ENCODE peak calls at places on chromosomes 5 and 9, in ten cellular contexts. One of them, this sample, is unnamed.

GRCh38 chr9:99436636-99437035 is 214.6 kb downstream of the SEC61B start:
- DNase-seq in T-cell: no peak
- DNase-seq in hypothalamus: no peak
- DNase-seq in NCI-H2107: no peak
- DNase-seq in activated CD4-positive, alpha-beta T cell treated with anti-CD3 and anti-CD28 coated beads for 24 hours: no peak
- DNase-seq in AG08396: no peak
- DNase-seq in AG04450: no peak
- DNase-seq in cardiac fibroblast: no peak
- DNase-seq in HT1080: no peak
- DNase-seq in iris pigment epithelial cell: no peak
- DNase-seq in this sample: no peak

GRCh38 chr5:616342-617039 is 4.4 kb downstream of the CEP72 start:
- DNase-seq in T-cell: no peak
- DNase-seq in AG04450: no peak
- DNase-seq in AG08396: no peak
- DNase-seq in activated CD4-positive, alpha-beta T cell treated with anti-CD3 and anti-CD28 coated beads for 24 hours: no peak
- DNase-seq in cardiac fibroblast: peak; percentile 3
- DNase-seq in hypothalamus: no peak
- DNase-seq in HT1080: peak; percentile 24
- DNase-seq in NCI-H2107: no peak
- DNase-seq in iris pigment epithelial cell: peak; percentile 37
- DNase-seq in this sample: no peak

GRCh38 chr5:16913840-16914435 is 22.1 kb downstream of the MYO10 start:
- DNase-seq in hypothalamus: no peak
- DNase-seq in cardiac fibroblast: no peak
- DNase-seq in iris pigment epithelial cell: no peak
- DNase-seq in HT1080: no peak
- DNase-seq in NCI-H2107: no peak
- DNase-seq in AG04450: no peak
- DNase-seq in AG08396: no peak
- DNase-seq in T-cell: no peak
- DNase-seq in activated CD4-positive, alpha-beta T cell treated with anti-CD3 and anti-CD28 coated beads for 24 hours: no peak
- DNase-seq in this sample: no peak

GRCh38 chr5:9507974-9508373 is 37.9 kb downstream of the SEMA5A start:
- DNase-seq in NCI-H2107: no peak
- DNase-seq in cardiac fibroblast: peak; percentile 83
- DNase-seq in HT1080: peak; percentile 62
- DNase-seq in T-cell: no peak
- DNase-seq in hypothalamus: no peak
- DNase-seq in iris pigment epithelial cell: peak; percentile 87
- DNase-seq in AG04450: peak; percentile 44
- DNase-seq in AG08396: peak; percentile 56
- DNase-seq in activated CD4-positive, alpha-beta T cell treated with anti-CD3 and anti-CD28 coated beads for 24 hours: no peak
- DNase-seq in this sample: no peak

GRCh38 chr9:806285-807156 is 35.0 kb upstream of the DMRT1 start:
- DNase-seq in NCI-H2107: no peak
- DNase-seq in iris pigment epithelial cell: peak; percentile 40
- DNase-seq in hypothalamus: no peak
- DNase-seq in HT1080: peak; percentile 15
- DNase-seq in AG04450: peak; percentile 29
- DNase-seq in cardiac fibroblast: peak; percentile 61
- DNase-seq in AG08396: peak; percentile 69
- DNase-seq in T-cell: no peak
- DNase-seq in activated CD4-positive, alpha-beta T cell treated with anti-CD3 and anti-CD28 coated beads for 24 hours: no peak
- DNase-seq in this sample: no peak

GRCh38 chr9:87337335-87338074 is 160.2 kb upstream of the DAPK1 start:
- DNase-seq in HT1080: no peak
- DNase-seq in cardiac fibroblast: peak; percentile 59
- DNase-seq in AG08396: no peak
- DNase-seq in activated CD4-positive, alpha-beta T cell treated with anti-CD3 and anti-CD28 coated beads for 24 hours: no peak
- DNase-seq in AG04450: no peak
- DNase-seq in iris pigment epithelial cell: peak; percentile 65
- DNase-seq in T-cell: no peak
- DNase-seq in hypothalamus: peak; percentile 30
- DNase-seq in NCI-H2107: no peak
- DNase-seq in this sample: peak; percentile 16

GRCh38 chr9:38024036-38024681 is 44.9 kb downstream of the SHB start:
- DNase-seq in hypothalamus: peak; percentile 26
- DNase-seq in AG08396: peak; percentile 54
- DNase-seq in HT1080: no peak
- DNase-seq in cardiac fibroblast: peak; percentile 72
- DNase-seq in NCI-H2107: no peak
- DNase-seq in AG04450: peak; percentile 76
- DNase-seq in T-cell: no peak
- DNase-seq in activated CD4-positive, alpha-beta T cell treated with anti-CD3 and anti-CD28 coated beads for 24 hours: no peak
- DNase-seq in iris pigment epithelial cell: peak; percentile 86
- DNase-seq in this sample: no peak

GRCh38 chr5:116437922-116438578 is 136.6 kb downstream of the SEMA6A start:
- DNase-seq in NCI-H2107: no peak
- DNase-seq in AG04450: no peak
- DNase-seq in activated CD4-positive, alpha-beta T cell treated with anti-CD3 and anti-CD28 coated beads for 24 hours: no peak
- DNase-seq in cardiac fibroblast: no peak
- DNase-seq in HT1080: no peak
- DNase-seq in T-cell: no peak
- DNase-seq in AG08396: no peak
- DNase-seq in hypothalamus: no peak
- DNase-seq in iris pigment epithelial cell: no peak
- DNase-seq in this sample: no peak

GRCh38 chr5:120160120-120160895 is 303.8 kb upstream of the PRR16 start:
- DNase-seq in T-cell: no peak
- DNase-seq in activated CD4-positive, alpha-beta T cell treated with anti-CD3 and anti-CD28 coated beads for 24 hours: no peak
- DNase-seq in iris pigment epithelial cell: peak; percentile 77
- DNase-seq in hypothalamus: no peak
- DNase-seq in cardiac fibroblast: no peak
- DNase-seq in HT1080: peak; percentile 62
- DNase-seq in NCI-H2107: no peak
- DNase-seq in AG04450: peak; percentile 37
- DNase-seq in AG08396: peak; percentile 10
- DNase-seq in this sample: no peak

GRCh38 chr9:128191406-128192046 is at the start of gene CIZ1:
- DNase-seq in NCI-H2107: no peak
- DNase-seq in activated CD4-positive, alpha-beta T cell treated with anti-CD3 and anti-CD28 coated beads for 24 hours: peak; percentile 66
- DNase-seq in AG08396: peak; percentile 95
- DNase-seq in AG04450: no peak
- DNase-seq in iris pigment epithelial cell: peak; percentile 81
- DNase-seq in cardiac fibroblast: peak; percentile 86
- DNase-seq in HT1080: peak; percentile 68
- DNase-seq in T-cell: peak; percentile 56
- DNase-seq in hypothalamus: peak; percentile 73
- DNase-seq in this sample: no peak

GRCh38 chr9:127022913-127023665 is 99.3 kb downstream of the ANGPTL2 start:
- DNase-seq in iris pigment epithelial cell: no peak
- DNase-seq in AG04450: no peak
- DNase-seq in cardiac fibroblast: no peak
- DNase-seq in HT1080: no peak
- DNase-seq in T-cell: no peak
- DNase-seq in AG08396: no peak
- DNase-seq in hypothalamus: no peak
- DNase-seq in NCI-H2107: no peak
- DNase-seq in activated CD4-positive, alpha-beta T cell treated with anti-CD3 and anti-CD28 coated beads for 24 hours: no peak
- DNase-seq in this sample: no peak

GRCh38 chr9:14529047-14529446 is 164.2 kb downstream of the ZDHHC21 start:
- DNase-seq in iris pigment epithelial cell: no peak
- DNase-seq in HT1080: no peak
- DNase-seq in cardiac fibroblast: no peak
- DNase-seq in hypothalamus: no peak
- DNase-seq in AG04450: no peak
- DNase-seq in activated CD4-positive, alpha-beta T cell treated with anti-CD3 and anti-CD28 coated beads for 24 hours: no peak
- DNase-seq in T-cell: no peak
- DNase-seq in NCI-H2107: no peak
- DNase-seq in AG08396: no peak
- DNase-seq in this sample: no peak

GRCh38 chr5:176663566-176663965 is 16.3 kb downstream of the TSPAN17 start:
- DNase-seq in NCI-H2107: no peak
- DNase-seq in iris pigment epithelial cell: no peak
- DNase-seq in hypothalamus: no peak
- DNase-seq in activated CD4-positive, alpha-beta T cell treated with anti-CD3 and anti-CD28 coated beads for 24 hours: no peak
- DNase-seq in AG04450: no peak
- DNase-seq in HT1080: no peak
- DNase-seq in AG08396: no peak
- DNase-seq in T-cell: no peak
- DNase-seq in cardiac fibroblast: no peak
- DNase-seq in this sample: no peak

GRCh38 chr5:151447174-151448037 is at the start of gene SLC36A1:
- DNase-seq in iris pigment epithelial cell: peak; percentile 79
- DNase-seq in cardiac fibroblast: peak; percentile 91
- DNase-seq in AG04450: peak; percentile 70
- DNase-seq in T-cell: peak; percentile 86
- DNase-seq in HT1080: peak; percentile 87
- DNase-seq in NCI-H2107: peak; percentile 72
- DNase-seq in hypothalamus: peak; percentile 94
- DNase-seq in AG08396: peak; percentile 93
- DNase-seq in activated CD4-positive, alpha-beta T cell treated with anti-CD3 and anti-CD28 coated beads for 24 hours: peak; percentile 96
- DNase-seq in this sample: peak; percentile 75

GRCh38 chr5:168215646-168216045 is 75.8 kb upstream of the WWC1 start:
- DNase-seq in cardiac fibroblast: no peak
- DNase-seq in HT1080: no peak
- DNase-seq in iris pigment epithelial cell: no peak
- DNase-seq in T-cell: no peak
- DNase-seq in AG08396: no peak
- DNase-seq in AG04450: no peak
- DNase-seq in activated CD4-positive, alpha-beta T cell treated with anti-CD3 and anti-CD28 coated beads for 24 hours: no peak
- DNase-seq in NCI-H2107: no peak
- DNase-seq in hypothalamus: no peak
- DNase-seq in this sample: no peak

GRCh38 chr5:75620184-75620959 is 9.1 kb downstream of the ANKDD1B start:
- DNase-seq in T-cell: no peak
- DNase-seq in NCI-H2107: no peak
- DNase-seq in AG04450: no peak
- DNase-seq in cardiac fibroblast: no peak
- DNase-seq in hypothalamus: no peak
- DNase-seq in iris pigment epithelial cell: no peak
- DNase-seq in AG08396: no peak
- DNase-seq in activated CD4-positive, alpha-beta T cell treated with anti-CD3 and anti-CD28 coated beads for 24 hours: no peak
- DNase-seq in HT1080: no peak
- DNase-seq in this sample: no peak

GRCh38 chr5:34009610-34010009 is 1.8 kb upstream of the AMACR start:
- DNase-seq in activated CD4-positive, alpha-beta T cell treated with anti-CD3 and anti-CD28 coated beads for 24 hours: no peak
- DNase-seq in NCI-H2107: no peak
- DNase-seq in iris pigment epithelial cell: no peak
- DNase-seq in AG04450: no peak
- DNase-seq in T-cell: no peak
- DNase-seq in cardiac fibroblast: no peak
- DNase-seq in AG08396: no peak
- DNase-seq in hypothalamus: no peak
- DNase-seq in HT1080: no peak
- DNase-seq in this sample: no peak